ENCODE peak calls at places on chromosomes 2 and 18, in six cellular contexts. F, O, C, Z, G and H are unnamed samples.

GRCh38 chr18:35264409-35264808 is 23.6 kb downstream of the ZNF397 start:
- DNase-seq in F (no peak), O (no peak), C (no peak), Z (no peak), G (no peak), H (no peak)

GRCh38 chr18:54740146-54740844 is 88.0 kb upstream of the RAB27B start:
- DNase-seq in F (peak), O (no peak), C (peak), Z (no peak), G (no peak), H (peak)

GRCh38 chr2:134461511-134461910 is 207.6 kb downstream of the MGAT5 start:
- DNase-seq in F (no peak), O (no peak), C (no peak), Z (no peak), G (peak), H (no peak)

GRCh38 chr2:77099961-77100360 is 422.2 kb downstream of the LRRTM4 start:
- DNase-seq in F (no peak), O (no peak), C (no peak), Z (no peak), G (no peak), H (no peak)

GRCh38 chr2:19295998-19296502 is 62.4 kb downstream of the OSR1 start:
- DNase-seq in F (no peak), O (no peak), C (no peak), Z (no peak), G (no peak), H (no peak)

GRCh38 chr2:49189512-49190225 is 35.4 kb upstream of the FSHR start:
- DNase-seq in F (no peak), O (no peak), C (no peak), Z (no peak), G (no peak), H (no peak)

GRCh38 chr18:65592419-65592818 is 158.4 kb upstream of the CDH7 start:
- DNase-seq in F (no peak), O (no peak), C (no peak), Z (no peak), G (peak), H (no peak)

GRCh38 chr2:16952805-16953204 is 287.2 kb upstream of the CYRIA start:
- DNase-seq in F (no peak), O (no peak), C (no peak), Z (no peak), G (no peak), H (no peak)

GRCh38 chr2:98157557-98157956 is 70.6 kb downstream of the VWA3B start:
- DNase-seq in F (no peak), O (no peak), C (no peak), Z (no peak), G (peak), H (no peak)

GRCh38 chr2:137107925-137108324 is 342.6 kb downstream of the THSD7B start:
- DNase-seq in F (no peak), O (no peak), C (no peak), Z (no peak), G (no peak), H (no peak)

GRCh38 chr2:181106789-181107418 is 126.5 kb downstream of the UBE2E3 start:
- DNase-seq in F (peak), O (no peak), C (peak), Z (no peak), G (no peak), H (peak)

GRCh38 chr2:184339966-184340365 is 258.4 kb upstream of the ZNF804A start:
- DNase-seq in F (no peak), O (no peak), C (no peak), Z (no peak), G (no peak), H (no peak)

GRCh38 chr2:203819434-203820133 is 48.0 kb upstream of the CTLA4 start:
- DNase-seq in F (no peak), O (no peak), C (no peak), Z (no peak), G (no peak), H (no peak)

GRCh38 chr2:171627412-171627811 is 59.9 kb upstream of the DYNC1I2 start:
- DNase-seq in F (no peak), O (no peak), C (no peak), Z (no peak), G (no peak), H (no peak)